ENCODE peak calls at places on chromosome 18, in five cellular contexts. J, X, U, Z and Q are unnamed samples. For H3K4me1, the result is how much of the 10 kb centered on the place peaks cover.

GRCh38 chr18:76098728-76099514 is 396.1 kb downstream of the ZNF516 start:
- DNase-seq in J (no peak), U (no peak), X (no peak), Z (no peak), Q (no peak)

GRCh38 chr18:36419913-36420531 is 122.5 kb downstream of the FHOD3 start:
- DNase-seq in Z (peak), J (peak), U (no peak), X (peak), Q (no peak)

GRCh38 chr18:61618816-61619215 is 274.0 kb downstream of the RNF152 start:
- DNase-seq in X (no peak), U (no peak), J (no peak), Z (no peak), Q (no peak)

GRCh38 chr18:55546873-55547704 is 40.9 kb downstream of the TCF4 start:
- DNase-seq in X (no peak), J (no peak), Z (no peak), U (no peak), Q (no peak)

GRCh38 chr18:21680148-21680547 is 24.4 kb downstream of the ABHD3 start:
- DNase-seq in U (no peak), X (no peak), Z (no peak), J (no peak), Q (no peak)

GRCh38 chr18:78676622-78677482 is 302.8 kb upstream of the SALL3 start:
- DNase-seq in U (no peak), J (no peak), X (no peak), Z (no peak), Q (peak)

GRCh38 chr18:55268146-55268545 is 308.9 kb upstream of the CCDC68 start:
- DNase-seq in J (no peak), U (no peak), X (no peak), Z (peak), Q (no peak)

GRCh38 chr18:21386523-21387240 is 144.7 kb downstream of the GREB1L start:
- DNase-seq in U (no peak), J (no peak), Z (no peak), X (no peak), Q (no peak)

GRCh38 chr18:34929336-34929780 is 111.9 kb upstream of the MAPRE2 start:
- DNase-seq in X (no peak), U (no peak), J (peak), Z (no peak), Q (no peak)

GRCh38 chr18:12091742-12092141 is 1.9 kb upstream of the ANKRD62 start:
- DNase-seq in J (no peak), Z (no peak), X (no peak), U (no peak), Q (peak)

GRCh38 chr18:55396979-55397378 is 191.0 kb downstream of the TCF4 start:
- DNase-seq in X (no peak), U (no peak), Z (no peak), J (no peak), Q (no peak)

GRCh38 chr18:58788971-58789797 is 75.5 kb upstream of the ZNF532 start:
- DNase-seq in J (no peak), X (no peak), Z (no peak), U (no peak), Q (peak)

GRCh38 chr18:58565021-58565420 is 63.9 kb downstream of the ALPK2 start:
- DNase-seq in Z (peak), J (no peak), X (no peak), U (no peak), Q (no peak)

GRCh38 chr18:32735781-32736180 is 37.0 kb downstream of the KLHL14 start:
- DNase-seq in J (no peak), Z (no peak), U (no peak), X (no peak), Q (no peak)

GRCh38 chr18:42192251-42193248 is 237.5 kb downstream of the PIK3C3 start:
- DNase-seq in X (no peak), Z (no peak), J (no peak), U (no peak), Q (no peak)

GRCh38 chr18:37408676-37409305 is 156.8 kb downstream of the CELF4 start:
- DNase-seq in X (no peak), Z (no peak), U (no peak), J (no peak), Q (no peak)

GRCh38 chr18:51340332-51340731 is 142.9 kb upstream of the MEX3C start:
- DNase-seq in J (no peak), X (no peak), U (no peak), Z (peak), Q (no peak)
- H3K4me1 ChIP-seq in J (under half), X (under half), U (under half), Z (under half), Q (under half)

DNA sequence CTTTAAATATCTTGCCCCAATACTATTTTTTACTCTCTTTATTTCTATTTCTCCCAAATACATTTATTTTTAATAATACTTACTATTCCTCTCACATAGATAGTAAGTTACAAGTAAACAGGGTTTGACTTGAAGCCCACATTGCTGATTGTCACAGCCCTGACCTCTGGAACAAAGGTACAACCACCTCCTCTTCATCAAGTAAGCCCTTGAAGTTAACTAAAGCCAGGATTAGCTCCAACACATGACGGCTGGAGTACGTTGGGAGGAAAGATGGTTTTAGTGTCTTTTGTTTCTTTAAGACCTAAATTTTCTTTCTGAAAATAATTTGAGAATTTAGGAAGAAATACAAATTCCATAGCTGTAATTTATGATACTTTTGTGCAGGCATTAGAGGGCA is 951 bp downstream of the MYOM1 start:
- DNase-seq in J (no peak), Z (no peak), U (no peak), X (no peak), Q (no peak)
- H3K4me3 ChIP-seq in J (no peak), Z (no peak), U (no peak), X (no peak), Q (peak)

GRCh38 chr18:67047334-67047733 is 443.4 kb upstream of the CDH19 start:
- DNase-seq in Z (no peak), X (no peak), U (no peak), J (no peak), Q (no peak)
- H3K4me1 ChIP-seq in Z (under half), X (under half), U (under half), J (under half), Q (under half)

GRCh38 chr18:46334200-46334553 is 230.0 kb downstream of the HAUS1 start:
- DNase-seq in Z (no peak), U (peak), J (no peak), X (no peak), Q (no peak)
- H3K4me3 ChIP-seq in Z (peak), U (peak), J (peak), X (peak), Q (peak)

GRCh38 chr18:77114564-77115391 is 17.8 kb downstream of the MBP start:
- DNase-seq in U (peak), Z (no peak), X (peak), J (no peak), Q (peak)
- H3K4me1 ChIP-seq in U (half or more), Z (under half), X (half or more), J (half or more), Q (under half)

GRCh38 chr18:79727211-79727610 is 47.6 kb downstream of the CTDP1 start:
- DNase-seq in U (no peak), J (no peak), X (no peak), Z (no peak), Q (no peak)

GRCh38 chr18:79730804-79731203 is 51.2 kb downstream of the CTDP1 start:
- DNase-seq in X (no peak), Z (no peak), U (no peak), J (no peak), Q (no peak)

GRCh38 chr18:79726721-79727120 is 47.1 kb downstream of the CTDP1 start:
- DNase-seq in Z (no peak), U (no peak), J (no peak), X (no peak), Q (no peak)

GRCh38 chr18:79728931-79729586 is 49.5 kb downstream of the CTDP1 start:
- DNase-seq in J (no peak), U (no peak), X (no peak), Z (no peak), Q (no peak)

GRCh38 chr18:79729611-79730010 is 50.0 kb downstream of the CTDP1 start:
- DNase-seq in U (no peak), X (no peak), Z (no peak), J (no peak), Q (no peak)
- H3K4me3 ChIP-seq in U (no peak), X (no peak), Z (no peak), J (no peak), Q (no peak)